ENCODE peak calls at places on chromosomes 6 and 20, in seven cellular contexts. Z, B, L, P, H, S and A are unnamed samples.

GRCh38 chr6:52420668-52421358 is 671 bp downstream of the EFHC1 start:
- DNase-seq in Z (no peak), B (peak), L (no peak), P (peak), H (no peak), S (no peak), A (peak)

GRCh38 chr6:108336971-108337370 is 42.1 kb downstream of the AFG1L start:
- DNase-seq in Z (no peak), B (no peak), L (no peak), P (no peak), H (no peak), S (no peak), A (no peak)

GRCh38 chr6:15715060-15715459 is 52.2 kb upstream of the DTNBP1 start:
- DNase-seq in Z (no peak), B (no peak), L (no peak), P (no peak), H (no peak), S (no peak), A (no peak)

GRCh38 chr6:31952140-31952805 is 6.4 kb downstream of the CFB start:
- DNase-seq in Z (peak), B (peak), L (no peak), P (peak), H (peak), S (peak), A (peak)

GRCh38 chr20:57215826-57216471 is 50.5 kb downstream of the BMP7 start:
- DNase-seq in Z (no peak), B (no peak), L (no peak), P (no peak), H (no peak), S (no peak), A (no peak)

GRCh38 chr6:100617633-100618348 is 153.1 kb upstream of the SIM1 start:
- DNase-seq in Z (no peak), B (no peak), L (no peak), P (no peak), H (no peak), S (no peak), A (peak)

GRCh38 chr6:135181333-135182119 is 418 bp downstream of the MYB start:
- DNase-seq in Z (no peak), B (peak), L (no peak), P (no peak), H (no peak), S (no peak), A (no peak)

GRCh38 chr6:83442752-83443151 is 11.9 kb upstream of the ME1 start:
- DNase-seq in Z (no peak), B (peak), L (no peak), P (no peak), H (no peak), S (no peak), A (peak)

GRCh38 chr6:119856136-119856535 is 506.6 kb upstream of the MAN1A1 start:
- DNase-seq in Z (no peak), B (no peak), L (no peak), P (no peak), H (no peak), S (no peak), A (no peak)

GRCh38 chr20:57560554-57561355 is at the start of gene PCK1:
- DNase-seq in Z (peak), B (no peak), L (no peak), P (no peak), H (peak), S (no peak), A (peak)

GRCh38 chr6:119676971-119677370 is 327.4 kb upstream of the MAN1A1 start:
- DNase-seq in Z (no peak), B (no peak), L (no peak), P (no peak), H (no peak), S (no peak), A (no peak)

GRCh38 chr6:20711518-20711917 is 177.3 kb downstream of the CDKAL1 start:
- DNase-seq in Z (no peak), B (no peak), L (no peak), P (no peak), H (no peak), S (no peak), A (peak)

GRCh38 chr6:105210932-105211531 is 31.2 kb upstream of the POPDC3 start:
- DNase-seq in Z (no peak), B (no peak), L (no peak), P (no peak), H (no peak), S (no peak), A (no peak)

GRCh38 chr6:168181776-168182765 is 103.1 kb upstream of the FRMD1 start:
- DNase-seq in Z (no peak), B (peak), L (no peak), P (peak), H (peak), S (peak), A (no peak)

GRCh38 chr6:32133786-32134185 is 3.7 kb upstream of the FKBPL start:
- DNase-seq in Z (no peak), B (no peak), L (no peak), P (no peak), H (no peak), S (no peak), A (no peak)

GRCh38 chr20:9989066-9989724 is 45.6 kb upstream of the ANKEF1 start:
- DNase-seq in Z (no peak), B (no peak), L (no peak), P (no peak), H (no peak), S (no peak), A (peak)

GRCh38 chr6:103405321-103405720 is 1454.4 kb downstream of the HACE1 start:
- DNase-seq in Z (no peak), B (no peak), L (no peak), P (no peak), H (no peak), S (no peak), A (no peak)

GRCh38 chr6:144134176-144134575 is 16.1 kb upstream of the STX11 start:
- DNase-seq in Z (no peak), B (no peak), L (no peak), P (no peak), H (no peak), S (no peak), A (no peak)

GRCh38 chr20:33622705-33623390 is 39.3 kb upstream of the C20orf144 start:
- DNase-seq in Z (no peak), B (no peak), L (no peak), P (no peak), H (no peak), S (no peak), A (no peak)

GRCh38 chr20:40286991-40287531 is 402.0 kb downstream of the MAFB start:
- DNase-seq in Z (peak), B (no peak), L (peak), P (peak), H (peak), S (peak), A (no peak)

GRCh38 chr6:32176476-32177181 is 745 bp upstream of the AGPAT1 start:
- DNase-seq in Z (no peak), B (no peak), L (no peak), P (no peak), H (no peak), S (no peak), A (peak)

GRCh38 chr20:6140947-6141346 is 18.1 kb upstream of the FERMT1 start:
- DNase-seq in Z (no peak), B (peak), L (no peak), P (no peak), H (no peak), S (no peak), A (no peak)

GRCh38 chr6:118320652-118321051 is 227.4 kb upstream of the PLN start:
- DNase-seq in Z (no peak), B (no peak), L (no peak), P (no peak), H (no peak), S (no peak), A (peak)

DNA sequence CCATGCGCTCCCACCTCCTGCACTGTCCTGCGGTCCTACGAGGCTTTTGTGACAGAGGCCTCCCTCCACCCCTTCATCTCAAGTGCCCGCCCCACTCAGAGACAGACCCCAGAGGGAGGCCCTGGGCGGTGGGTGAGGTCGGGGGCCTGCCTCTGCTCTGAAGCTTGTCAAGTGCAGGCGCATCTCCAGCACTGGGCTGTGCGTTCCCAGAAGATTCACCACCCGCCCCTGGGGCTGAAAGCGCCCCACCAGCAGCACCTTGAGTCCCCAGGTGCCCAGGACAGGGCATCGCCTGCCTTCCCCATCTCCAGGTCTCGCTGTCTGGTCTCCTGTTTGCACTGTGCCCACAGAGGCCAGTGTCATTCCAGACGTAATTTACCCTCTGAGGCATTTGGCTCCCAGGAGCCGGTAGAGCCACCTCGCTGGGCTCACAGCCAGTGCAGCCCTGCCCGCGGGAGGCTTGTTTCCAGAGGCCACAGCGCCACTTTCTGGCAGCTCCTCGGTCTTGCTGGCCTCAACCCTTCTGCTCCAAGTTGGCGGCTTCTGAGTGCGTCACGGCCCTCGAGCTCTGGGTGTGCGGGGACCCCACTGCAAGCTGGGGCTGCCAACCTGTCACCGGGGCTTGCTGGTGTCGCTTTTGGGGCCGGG is 191.1 kb downstream of the TAF4 start:
- DNase-seq in Z (no peak), B (peak), L (no peak), P (no peak), H (no peak), S (no peak), A (no peak)
- TF ChIP-seq CTCF in Z (no peak), B (peak), L (peak), P (no peak), H (no peak), S (no peak), A (no peak)

GRCh38 chr20:22582960-22583772 is 1.2 kb downstream of the FOXA2 start:
- DNase-seq in Z (peak), B (peak), L (no peak), P (no peak), H (no peak), S (peak), A (no peak)
- H3K4me3 ChIP-seq in Z (peak), B (peak), L (no peak), P (peak), H (no peak), S (peak), A (no peak)

GRCh38 chr6:16769986-16770376 is 8.7 kb upstream of the ATXN1 start:
- DNase-seq in Z (no peak), B (no peak), L (no peak), P (no peak), H (no peak), S (no peak), A (peak)

GRCh38 chr6:16773376-16773775 is 12.1 kb upstream of the ATXN1 start:
- DNase-seq in Z (no peak), B (no peak), L (no peak), P (no peak), H (no peak), S (no peak), A (no peak)

GRCh38 chr6:16767765-16768514 is 6.7 kb upstream of the ATXN1 start:
- DNase-seq in Z (no peak), B (no peak), L (no peak), P (no peak), H (no peak), S (no peak), A (no peak)

GRCh38 chr6:16769131-16769985 is 8.1 kb upstream of the ATXN1 start:
- DNase-seq in Z (peak), B (no peak), L (no peak), P (peak), H (peak), S (no peak), A (peak)

DNA sequence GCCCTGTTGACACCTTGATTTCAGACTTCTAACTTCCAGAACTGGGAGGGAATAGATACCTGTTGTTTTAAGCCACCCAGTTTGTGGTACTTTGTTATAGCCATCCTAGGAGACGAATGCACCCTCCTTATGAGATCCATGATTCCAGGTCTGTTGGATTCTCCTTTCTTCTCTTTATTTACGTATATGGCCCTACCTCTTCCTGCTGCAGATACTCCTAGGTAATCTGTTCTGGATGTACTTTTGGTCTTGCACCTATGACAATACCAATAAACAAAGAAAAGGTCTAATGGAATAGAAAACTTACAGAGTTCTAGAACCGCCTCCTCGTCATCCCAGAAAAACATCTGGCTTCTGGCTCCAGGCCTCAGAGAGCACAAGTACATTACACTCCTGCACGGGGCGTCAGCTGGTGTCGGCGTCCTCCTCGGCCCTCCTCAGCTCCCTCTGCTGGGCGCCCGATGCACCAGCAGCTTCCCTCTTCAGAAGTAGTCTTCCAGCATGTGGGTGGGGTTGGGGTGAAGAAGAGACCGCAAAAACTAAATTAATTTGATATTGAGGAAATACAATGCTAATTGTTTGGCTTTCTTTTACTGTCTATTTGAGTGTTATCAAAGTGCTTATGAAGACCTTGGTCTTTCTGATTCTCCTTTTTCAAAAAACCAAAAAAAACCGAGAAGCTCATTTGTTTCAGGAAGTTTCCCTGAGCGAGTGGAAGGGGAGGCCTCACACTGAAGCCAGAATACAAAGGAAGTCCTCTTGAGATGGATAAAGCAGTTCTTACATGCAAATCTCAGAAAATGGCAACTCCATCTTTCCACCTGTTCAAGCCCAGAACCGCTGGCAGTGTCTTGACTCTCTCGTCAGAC is 9.7 kb upstream of the ATXN1 start:
- DNase-seq in Z (peak), B (peak), L (peak), P (peak), H (peak), S (peak), A (peak)
- TF ChIP-seq CTCF in Z (peak), B (peak), L (peak), P (peak), H (peak), S (peak), A (peak)

DNA sequence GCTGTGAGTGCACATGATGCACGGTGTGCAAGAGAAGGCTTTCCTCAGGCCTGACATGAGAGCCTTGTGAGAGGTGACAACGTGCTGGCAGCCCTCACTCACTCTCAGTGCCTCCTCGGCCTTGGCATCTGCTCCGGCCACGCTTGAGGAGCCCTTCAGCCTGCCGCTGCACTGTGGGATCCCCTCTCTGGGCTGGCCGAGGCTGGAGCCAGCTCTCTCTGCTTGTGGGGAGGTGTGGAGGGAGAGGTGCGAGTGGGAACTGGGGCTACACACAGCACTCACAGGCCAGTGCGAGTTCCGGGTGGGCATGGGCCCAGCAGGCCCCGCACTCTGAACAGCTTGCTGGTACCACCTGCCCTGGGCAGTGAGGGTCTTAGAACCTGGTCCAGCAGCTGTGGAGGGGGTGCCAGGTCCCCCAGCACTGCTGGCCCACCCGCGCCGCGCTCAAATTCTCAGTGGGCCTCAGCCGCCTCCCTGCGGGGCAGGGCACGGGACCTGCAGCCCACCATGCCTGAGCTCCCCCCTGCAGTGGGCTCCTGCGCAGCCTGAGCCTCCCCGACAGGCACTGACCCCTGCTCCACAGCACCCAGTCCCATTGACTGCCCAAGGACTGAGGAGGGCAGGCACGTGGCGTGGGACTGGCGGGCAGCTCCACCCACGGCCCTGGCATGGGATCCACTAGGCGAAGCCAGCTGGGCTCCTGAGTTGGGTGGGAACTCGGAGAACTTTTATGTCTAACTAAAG is 74.9 kb upstream of the BMP5 start:
- DNase-seq in Z (no peak), B (no peak), L (no peak), P (no peak), H (no peak), S (no peak), A (no peak)
- H3K4me3 ChIP-seq in Z (no peak), B (no peak), L (no peak), P (no peak), H (no peak), S (no peak), A (no peak)

DNA sequence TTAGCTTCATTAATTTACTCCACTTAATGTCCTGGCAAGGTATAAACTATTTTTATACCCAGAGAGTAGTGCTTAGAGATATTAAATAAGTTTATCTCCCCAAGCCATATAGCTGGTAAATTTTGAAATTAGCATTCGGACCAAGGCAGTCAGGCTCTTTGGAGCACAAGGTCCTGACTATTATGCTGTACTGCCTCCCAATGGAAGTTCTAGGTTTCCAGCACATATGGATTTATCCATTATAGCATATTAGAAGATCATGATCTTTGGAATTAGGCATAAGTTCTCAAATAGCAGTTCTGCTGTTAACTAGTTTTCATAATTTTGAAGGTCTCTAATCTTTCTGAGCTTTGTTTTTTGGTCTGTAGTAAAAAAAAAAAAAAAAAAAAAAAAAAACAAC is 835.3 kb upstream of the EPHA7 start:
- DNase-seq in Z (no peak), B (peak), L (no peak), P (no peak), H (no peak), S (no peak), A (no peak)
- TF ChIP-seq CTCF in Z (no peak), B (peak), L (no peak), P (no peak), H (no peak), S (no peak), A (no peak)

DNA sequence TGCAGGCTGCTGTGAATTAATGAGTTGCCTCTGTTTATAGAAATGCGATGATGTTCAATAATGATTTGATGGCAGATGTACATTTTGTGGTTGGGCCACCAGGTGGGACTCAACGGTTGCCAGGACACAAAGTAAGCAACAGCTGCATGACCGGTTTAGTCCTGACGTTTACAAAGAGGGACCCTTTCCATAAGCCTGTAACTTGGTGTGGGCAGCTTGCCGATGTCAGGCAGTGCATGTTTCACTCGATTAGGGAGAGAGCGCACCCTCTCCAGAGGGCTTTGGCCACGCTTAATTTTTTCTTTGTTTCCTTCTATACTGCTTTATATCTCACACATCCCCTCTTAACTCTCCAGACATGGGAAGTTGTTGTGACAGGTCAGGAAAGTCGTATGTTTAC is 1.4 kb downstream of the BTBD3 start:
- DNase-seq in Z (peak), B (peak), L (no peak), P (no peak), H (no peak), S (no peak), A (peak)
- H3K4me3 ChIP-seq in Z (peak), B (no peak), L (no peak), P (peak), H (peak), S (peak), A (peak)